ENCODE peak calls at places on chromosomes 1 and 21, in seven cellular contexts. M is heart left ventricle; W is naive thymus-derived CD8-positive, alpha-beta T cell; X is stimulated activated CD8-positive, alpha-beta memory T cell treated with anti-CD3 and anti-CD28 coated beads, Interleukin-15, amount 100 ng/mL, for 1 hour; Y is NCI-H774; B is nephron progenitor cell; D is aorta. V is an unnamed sample.
A peak's percentile ranks its signal among the peaks of the same experiment; 100 is the strongest.

GRCh38 chr1:18794561-18794960 is 64.9 kb downstream of the TAS1R2 start:
- DNase-seq in Y (no peak), W (no peak), X (no peak), B (no peak), D (no peak), M (no peak), V (peak; percentile 12)

GRCh38 chr21:45467221-45467779 is 62.3 kb downstream of the COL18A1 start:
- DNase-seq in M (peak; percentile 19), Y (no peak), W (no peak), B (no peak), D (peak; percentile 59), X (no peak), V (no peak)

GRCh38 chr1:222404710-222405109 is 143.2 kb downstream of the HHIPL2 start:
- DNase-seq in M (no peak), B (no peak), D (no peak), Y (no peak), W (no peak), X (no peak), V (peak; percentile 57)

GRCh38 chr1:183473286-183473536 is 912 bp downstream of the SMG7 start:
- DNase-seq in B (no peak), Y (no peak), X (no peak), D (no peak), W (no peak), M (no peak), V (no peak)

GRCh38 chr21:41691205-41692203 is 75.3 kb downstream of the RIPK4 start:
- DNase-seq in B (no peak), Y (no peak), D (no peak), M (no peak), W (no peak), X (no peak), V (no peak)

GRCh38 chr1:206958154-206958553 is 11.9 kb upstream of the PIGR start:
- DNase-seq in M (no peak), B (no peak), W (no peak), Y (no peak), X (no peak), D (no peak), V (no peak)

GRCh38 chr21:31872072-31872451 is 758 bp upstream of the HUNK start:
- DNase-seq in D (no peak), Y (no peak), X (no peak), M (no peak), W (no peak), B (no peak), V (no peak)

GRCh38 chr1:235617808-235618207 is 31.8 kb downstream of the GNG4 start:
- DNase-seq in M (no peak), D (no peak), X (no peak), Y (no peak), B (no peak), W (no peak), V (no peak)

GRCh38 chr1:163570061-163570460 is 248.3 kb downstream of the NUF2 start:
- DNase-seq in Y (no peak), D (no peak), X (no peak), M (no peak), W (no peak), B (peak; percentile 12), V (no peak)

GRCh38 chr1:54310439-54311328 is 95.5 kb downstream of the SSBP3 start:
- DNase-seq in D (no peak), W (no peak), B (peak; percentile 72), Y (no peak), M (no peak), X (no peak), V (no peak)

GRCh38 chr21:42614391-42614790 is 39.0 kb upstream of the PDE9A start:
- DNase-seq in M (no peak), Y (no peak), X (no peak), D (no peak), W (peak; percentile 42), B (no peak), V (no peak)

GRCh38 chr1:189775343-189775742 is 702.3 kb downstream of the BRINP3 start:
- DNase-seq in X (no peak), Y (no peak), W (no peak), D (no peak), M (no peak), B (no peak), V (no peak)

GRCh38 chr1:227234998-227235405 is 83.3 kb downstream of the CDC42BPA start:
- DNase-seq in X (no peak), M (no peak), Y (no peak), B (no peak), W (no peak), D (no peak), V (peak; percentile 75)

GRCh38 chr1:151549199-151549598 is 9.1 kb downstream of the TUFT1 start:
- DNase-seq in D (no peak), B (no peak), X (no peak), M (no peak), Y (no peak), W (no peak), V (no peak)

GRCh38 chr1:4587721-4588120 is 66.7 kb upstream of the AJAP1 start:
- DNase-seq in B (no peak), Y (no peak), X (no peak), W (no peak), D (no peak), M (no peak), V (no peak)

GRCh38 chr1:38308780-38309179 is 262.2 kb upstream of the POU3F1 start:
- DNase-seq in Y (no peak), M (no peak), D (no peak), X (no peak), B (no peak), W (no peak), V (no peak)